ENCODE peak calls at places on chromosome 17, in six cellular contexts. One of them, this sample, is unnamed. For H3K4me1, the result is how much of the 10 kb centered on the place peaks cover.

GRCh38 chr17:1532836-1533602 is 16.6 kb upstream of the INPP5K start:
- DNase-seq in pancreas: no peak
- DNase-seq in adrenal gland: no peak
- DNase-seq in thoracic aorta: no peak
- DNase-seq in PC-3: peak
- DNase-seq in endodermal cell: peak
- DNase-seq in this sample: no peak

GRCh38 chr17:49361902-49362722 is at the start of gene ZNF652:
- DNase-seq in PC-3: peak
- DNase-seq in adrenal gland: peak
- DNase-seq in thoracic aorta: peak
- DNase-seq in pancreas: peak
- DNase-seq in endodermal cell: peak
- DNase-seq in this sample: peak

GRCh38 chr17:491086-492014 is 138.7 kb upstream of the RPH3AL start:
- DNase-seq in endodermal cell: peak
- DNase-seq in PC-3: no peak
- DNase-seq in adrenal gland: peak
- DNase-seq in pancreas: peak
- DNase-seq in thoracic aorta: no peak
- DNase-seq in this sample: peak

GRCh38 chr17:20141201-20141999 is 132.2 kb downstream of the SPECC1 start:
- DNase-seq in endodermal cell: no peak
- DNase-seq in adrenal gland: no peak
- DNase-seq in PC-3: no peak
- DNase-seq in thoracic aorta: no peak
- DNase-seq in pancreas: no peak
- DNase-seq in this sample: no peak

GRCh38 chr17:83106913-83107655 is 27.7 kb downstream of the METRNL start:
- DNase-seq in endodermal cell: no peak
- DNase-seq in pancreas: no peak
- DNase-seq in thoracic aorta: no peak
- DNase-seq in adrenal gland: no peak
- DNase-seq in PC-3: no peak
- DNase-seq in this sample: peak

GRCh38 chr17:8149419-8150193 is 2.6 kb downstream of the PER1 start:
- DNase-seq in pancreas: no peak
- DNase-seq in endodermal cell: no peak
- DNase-seq in PC-3: no peak
- DNase-seq in adrenal gland: no peak
- DNase-seq in thoracic aorta: no peak
- DNase-seq in this sample: peak

GRCh38 chr17:64278614-64279013 is 15.6 kb upstream of the TEX2 start:
- DNase-seq in pancreas: no peak
- DNase-seq in endodermal cell: peak
- DNase-seq in PC-3: peak
- DNase-seq in adrenal gland: no peak
- DNase-seq in thoracic aorta: no peak
- DNase-seq in this sample: no peak

GRCh38 chr17:32259596-32259995 is 6.0 kb upstream of the RHBDL3 start:
- DNase-seq in pancreas: no peak
- DNase-seq in thoracic aorta: no peak
- DNase-seq in endodermal cell: peak
- DNase-seq in PC-3: no peak
- DNase-seq in adrenal gland: peak
- DNase-seq in this sample: no peak

GRCh38 chr17:29121442-29121841 is 58.8 kb downstream of the MYO18A start:
- DNase-seq in endodermal cell: no peak
- DNase-seq in pancreas: no peak
- DNase-seq in PC-3: no peak
- DNase-seq in adrenal gland: no peak
- DNase-seq in thoracic aorta: no peak
- DNase-seq in this sample: no peak

GRCh38 chr17:80819422-80820164 is 172.0 kb upstream of the CHMP6 start:
- DNase-seq in adrenal gland: no peak
- DNase-seq in PC-3: no peak
- DNase-seq in thoracic aorta: no peak
- DNase-seq in pancreas: no peak
- DNase-seq in endodermal cell: no peak
- DNase-seq in this sample: no peak

GRCh38 chr17:47414612-47415011 is 90.9 kb downstream of the EFCAB13 start:
- DNase-seq in PC-3: no peak
- DNase-seq in endodermal cell: no peak
- DNase-seq in pancreas: no peak
- DNase-seq in adrenal gland: no peak
- DNase-seq in thoracic aorta: no peak
- DNase-seq in this sample: no peak

GRCh38 chr17:19384723-19385391 is 2.1 kb downstream of the MFAP4 start:
- DNase-seq in thoracic aorta: no peak
- DNase-seq in endodermal cell: no peak
- DNase-seq in PC-3: no peak
- DNase-seq in adrenal gland: peak
- DNase-seq in pancreas: no peak
- DNase-seq in this sample: peak

GRCh38 chr17:38556234-38556633 is 49.5 kb downstream of the SRCIN1 start:
- DNase-seq in endodermal cell: no peak
- DNase-seq in adrenal gland: no peak
- DNase-seq in PC-3: peak
- DNase-seq in thoracic aorta: no peak
- DNase-seq in pancreas: no peak
- DNase-seq in this sample: no peak

GRCh38 chr17:32143525-32143865 is 1.2 kb downstream of the RHOT1 start:
- DNase-seq in adrenal gland: no peak
- DNase-seq in pancreas: no peak
- DNase-seq in endodermal cell: no peak
- DNase-seq in PC-3: no peak
- DNase-seq in thoracic aorta: no peak
- DNase-seq in this sample: no peak

GRCh38 chr17:82754297-82755208 is 2.7 kb downstream of the TBCD start:
- DNase-seq in endodermal cell: peak
- DNase-seq in thoracic aorta: no peak
- DNase-seq in PC-3: no peak
- DNase-seq in pancreas: no peak
- DNase-seq in adrenal gland: no peak
- DNase-seq in this sample: no peak

GRCh38 chr17:182164-182751 is 808 bp upstream of the DOC2B start:
- DNase-seq in endodermal cell: no peak
- DNase-seq in PC-3: no peak
- DNase-seq in adrenal gland: no peak
- DNase-seq in pancreas: peak
- DNase-seq in thoracic aorta: no peak
- DNase-seq in this sample: peak

GRCh38 chr17:1725642-1726511 is 1.4 kb downstream of the WDR81 start:
- DNase-seq in pancreas: peak
- DNase-seq in adrenal gland: no peak
- DNase-seq in PC-3: no peak
- DNase-seq in endodermal cell: peak
- DNase-seq in thoracic aorta: no peak
- DNase-seq in this sample: no peak

GRCh38 chr17:74641949-74642298 is 18.4 kb upstream of the CD300E start:
- DNase-seq in thoracic aorta: no peak
- DNase-seq in pancreas: no peak
- DNase-seq in adrenal gland: no peak
- DNase-seq in endodermal cell: no peak
- DNase-seq in PC-3: no peak
- DNase-seq in this sample: no peak

GRCh38 chr17:74641224-74641948 is 17.8 kb upstream of the CD300E start:
- DNase-seq in thoracic aorta: no peak
- DNase-seq in pancreas: no peak
- DNase-seq in endodermal cell: no peak
- DNase-seq in PC-3: no peak
- DNase-seq in adrenal gland: no peak
- DNase-seq in this sample: no peak

GRCh38 chr17:74643826-74644225 is 20.3 kb upstream of the CD300E start:
- DNase-seq in PC-3: no peak
- DNase-seq in pancreas: no peak
- DNase-seq in adrenal gland: no peak
- DNase-seq in thoracic aorta: no peak
- DNase-seq in endodermal cell: peak
- DNase-seq in this sample: no peak

GRCh38 chr17:74642995-74643394 is 19.5 kb upstream of the CD300E start:
- DNase-seq in pancreas: no peak
- DNase-seq in adrenal gland: no peak
- DNase-seq in endodermal cell: peak
- DNase-seq in PC-3: no peak
- DNase-seq in thoracic aorta: no peak
- DNase-seq in this sample: no peak

DNA sequence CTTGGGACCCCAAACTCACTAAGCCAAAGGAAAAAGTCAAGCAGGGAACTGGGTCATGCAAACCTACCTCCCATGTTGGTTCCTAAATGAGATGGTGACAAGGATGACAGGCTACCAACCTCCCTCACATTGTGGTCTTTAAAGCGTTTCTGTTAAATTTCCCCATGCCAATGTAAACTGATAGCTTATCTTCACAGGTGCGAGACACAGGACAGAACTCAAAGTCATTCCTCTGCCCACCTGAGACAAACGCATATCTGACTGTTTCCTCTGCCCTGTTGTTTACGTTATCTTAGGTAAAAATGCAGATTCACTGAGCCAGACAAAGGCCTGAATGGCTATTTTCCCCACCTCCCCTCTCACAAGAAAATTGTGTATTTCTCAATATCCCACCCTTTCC is 19.0 kb upstream of the CD300E start:
- DNase-seq in adrenal gland: no peak
- DNase-seq in pancreas: no peak
- DNase-seq in thoracic aorta: no peak
- DNase-seq in endodermal cell: peak
- DNase-seq in PC-3: no peak
- DNase-seq in this sample: no peak
- H3K4me1 ChIP-seq in adrenal gland: under half
- H3K4me1 ChIP-seq in pancreas: under half
- H3K4me1 ChIP-seq in thoracic aorta: under half
- H3K4me1 ChIP-seq in endodermal cell: under half
- H3K4me1 ChIP-seq in PC-3: under half
- H3K4me1 ChIP-seq in this sample: under half

DNA sequence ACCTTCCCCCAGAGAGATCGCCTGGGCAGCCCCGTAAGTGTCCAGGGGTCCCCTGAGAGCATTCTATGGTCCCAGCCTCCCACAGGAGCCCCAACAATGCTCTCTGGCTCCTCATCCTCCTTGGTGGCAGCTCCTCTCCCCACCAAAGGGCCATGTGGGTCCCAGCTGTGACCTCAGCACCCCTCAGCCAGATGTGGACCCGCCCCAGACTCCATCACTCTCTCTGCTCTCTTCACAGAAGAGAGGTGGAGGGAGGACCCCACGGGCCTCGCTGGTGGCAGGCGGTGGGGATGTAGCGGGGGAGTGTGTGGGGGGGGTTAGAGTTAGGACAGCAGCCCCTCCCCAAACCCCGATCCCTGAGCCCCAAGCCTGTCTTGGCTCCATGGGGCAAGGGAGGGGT is 41.0 kb downstream of the SOCS3 start:
- DNase-seq in adrenal gland: no peak
- DNase-seq in endodermal cell: no peak
- DNase-seq in thoracic aorta: no peak
- DNase-seq in PC-3: no peak
- DNase-seq in pancreas: no peak
- DNase-seq in this sample: no peak
- H3K4me1 ChIP-seq in adrenal gland: under half
- H3K4me1 ChIP-seq in endodermal cell: under half
- H3K4me1 ChIP-seq in thoracic aorta: under half
- H3K4me1 ChIP-seq in PC-3: under half
- H3K4me1 ChIP-seq in pancreas: under half
- H3K4me1 ChIP-seq in this sample: half or more

DNA sequence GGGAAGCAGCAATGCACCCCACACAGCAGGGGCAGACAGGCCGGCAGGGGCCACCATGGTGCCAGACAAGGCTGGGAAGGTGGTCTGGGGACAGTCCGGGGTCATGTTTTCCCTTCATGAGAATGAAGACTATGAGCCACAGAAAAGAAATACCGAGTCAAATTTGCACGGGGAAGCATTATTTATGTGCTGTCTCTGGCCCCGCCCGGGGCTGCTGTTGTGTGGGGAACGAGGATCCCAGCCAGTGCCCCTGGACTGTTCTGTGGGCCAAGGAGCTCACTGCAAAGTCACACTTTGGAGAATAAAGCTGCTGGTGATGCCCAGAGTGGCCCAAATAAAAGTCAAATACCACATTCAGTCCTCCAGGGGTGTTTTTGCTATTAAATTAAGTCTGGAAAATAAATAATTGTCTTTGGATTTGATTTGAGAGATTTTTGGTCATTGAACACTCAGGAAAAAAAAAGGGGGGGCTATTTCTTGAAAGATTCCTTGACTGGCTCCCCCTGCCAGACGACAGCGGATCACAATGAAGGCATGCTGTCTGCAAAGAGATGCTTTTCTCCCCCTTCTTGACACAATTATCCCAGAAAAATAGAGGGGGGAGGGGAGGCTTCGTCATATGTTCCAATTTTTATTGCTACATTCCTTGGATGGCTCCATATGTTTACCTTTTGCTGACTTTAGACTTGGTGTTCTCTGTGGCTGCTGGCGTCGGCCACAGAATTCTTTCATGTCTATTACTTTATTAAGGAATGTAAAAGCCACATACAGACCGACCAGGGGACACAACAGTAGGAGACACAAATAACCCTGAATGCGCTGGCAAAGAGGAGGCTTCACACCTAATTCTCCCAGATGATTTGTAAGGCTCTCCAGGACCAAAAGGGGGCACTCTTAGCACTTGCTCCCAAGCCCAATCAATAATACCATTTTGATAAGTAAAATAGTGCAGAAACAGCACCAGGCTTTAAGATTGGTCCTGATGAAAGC is 27.1 kb upstream of the ANKFN1 start:
- DNase-seq in PC-3: peak
- DNase-seq in adrenal gland: peak
- DNase-seq in endodermal cell: peak
- DNase-seq in pancreas: peak
- DNase-seq in thoracic aorta: no peak
- DNase-seq in this sample: no peak
- H3K4me1 ChIP-seq in PC-3: under half
- H3K4me1 ChIP-seq in adrenal gland: under half
- H3K4me1 ChIP-seq in endodermal cell: under half
- H3K4me1 ChIP-seq in pancreas: under half
- H3K4me1 ChIP-seq in thoracic aorta: under half
- H3K4me1 ChIP-seq in this sample: under half

GRCh38 chr17:59331929-59332889 is 754 bp downstream of the YPEL2 start:
- DNase-seq in thoracic aorta: no peak
- DNase-seq in adrenal gland: peak
- DNase-seq in endodermal cell: peak
- DNase-seq in PC-3: no peak
- DNase-seq in pancreas: peak
- DNase-seq in this sample: peak
- H3K4me1 ChIP-seq in thoracic aorta: half or more
- H3K4me1 ChIP-seq in adrenal gland: under half
- H3K4me1 ChIP-seq in endodermal cell: under half
- H3K4me1 ChIP-seq in PC-3: under half
- H3K4me1 ChIP-seq in pancreas: under half
- H3K4me1 ChIP-seq in this sample: half or more

DNA sequence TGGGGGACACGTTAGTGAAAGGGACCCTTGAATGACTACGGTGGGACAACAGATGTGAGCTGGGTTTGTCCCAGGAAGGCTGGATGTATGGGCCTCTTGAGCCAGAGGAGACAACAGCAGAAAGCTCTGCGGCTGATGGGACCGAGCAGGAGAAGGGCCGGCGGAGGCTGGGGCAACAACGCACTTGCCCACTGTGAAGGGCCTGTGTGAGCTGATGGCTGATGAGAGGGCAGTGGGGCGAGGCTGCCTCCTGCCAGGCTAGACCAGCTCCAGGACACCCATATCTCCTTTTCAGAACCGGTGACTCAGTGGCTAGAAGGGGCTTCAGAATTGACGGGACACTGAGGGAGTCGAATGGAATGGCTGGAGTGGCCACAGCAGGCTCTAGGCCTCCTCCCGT is 250.1 kb downstream of the SEC14L1 start:
- DNase-seq in PC-3: no peak
- DNase-seq in pancreas: no peak
- DNase-seq in endodermal cell: no peak
- DNase-seq in thoracic aorta: no peak
- DNase-seq in adrenal gland: no peak
- DNase-seq in this sample: no peak
- H3K4me1 ChIP-seq in PC-3: under half
- H3K4me1 ChIP-seq in pancreas: under half
- H3K4me1 ChIP-seq in endodermal cell: under half
- H3K4me1 ChIP-seq in thoracic aorta: half or more
- H3K4me1 ChIP-seq in adrenal gland: half or more
- H3K4me1 ChIP-seq in this sample: half or more

This sample was measured in upper lobe of left lung.